ENCODE peak calls at places on chromosomes 1 and 21, in ten cellular contexts. B, S, H, V, U, M, X, Y, E and D are unnamed samples.

GRCh38 chr1:217048104-217048707 is 325.0 kb upstream of the ESRRG start:
- DNase-seq in M (no peak), Y (no peak), U (peak; percentile 7), S (no peak), V (no peak), B (no peak), H (no peak), X (no peak), E (no peak), D (no peak)

GRCh38 chr1:106814418-106814817 is 242.1 kb upstream of the PRMT6 start:
- DNase-seq in Y (no peak), B (no peak), S (no peak), H (no peak), X (no peak), E (no peak), V (no peak), M (no peak), U (no peak), D (no peak)

GRCh38 chr21:46124926-46125845 is 27.3 kb downstream of the COL6A2 start:
- DNase-seq in H (no peak), E (peak; percentile 56), S (no peak), U (no peak), V (no peak), Y (no peak), M (no peak), X (no peak), B (no peak), D (no peak)

GRCh38 chr1:64508521-64509096 is 38.7 kb downstream of the CACHD1 start:
- DNase-seq in X (no peak), E (no peak), M (no peak), U (no peak), V (no peak), Y (no peak), B (no peak), S (no peak), H (no peak), D (no peak)

GRCh38 chr21:44813727-44814126 is 4.1 kb downstream of the SUMO3 start:
- DNase-seq in B (no peak), E (no peak), U (no peak), X (no peak), M (no peak), Y (no peak), S (no peak), H (no peak), V (no peak), D (no peak)

GRCh38 chr1:8880068-8880676 is 1.7 kb upstream of the ENO1 start:
- DNase-seq in Y (no peak), S (peak; percentile 50), E (peak; percentile 70), X (no peak), M (peak; percentile 57), B (no peak), H (no peak), U (peak; percentile 97), V (no peak), D (peak; percentile 71)

GRCh38 chr1:9262587-9262986 is 28.0 kb downstream of the H6PD start:
- DNase-seq in E (no peak), Y (no peak), X (no peak), H (no peak), V (no peak), M (no peak), S (no peak), B (no peak), U (no peak), D (no peak)

GRCh38 chr1:67752306-67752705 is 67.3 kb downstream of the GADD45A start:
- DNase-seq in B (no peak), V (no peak), Y (no peak), S (no peak), H (no peak), X (no peak), E (no peak), M (no peak), U (peak; percentile 42), D (no peak)

GRCh38 chr1:27416387-27417111 is 24.1 kb downstream of the GPR3 start:
- DNase-seq in V (peak; percentile 51), E (no peak), S (no peak), B (no peak), X (peak; percentile 49), H (no peak), Y (no peak), U (peak; percentile 79), M (peak; percentile 11), D (peak; percentile 76)